ENCODE peak calls at places on chromosome 22, in nine cellular contexts. G is ovary, R is tibial nerve, B is spleen, I is vagina, K is IMR-90, F is body of pancreas, S is heart left ventricle, W is GM12878. Q is an unnamed sample.

GRCh38 chr22:45552580-45553332 is 50.1 kb downstream of the FBLN1 start:
- DNase-seq in G (peak; percentile 86), R (peak; percentile 56), B (no peak), I (no peak), K (peak; percentile 96), F (peak; percentile 36), S (peak; percentile 80), W (no peak), Q (no peak)

GRCh38 chr22:38338772-38339379 is 21.6 kb upstream of the CSNK1E start:
- DNase-seq in G (no peak), R (no peak), B (peak; percentile 13), I (no peak), K (no peak), F (no peak), S (no peak), W (no peak), Q (no peak)

GRCh38 chr22:40396882-40397281 is 26.5 kb downstream of the SGSM3 start:
- DNase-seq in G (no peak), R (no peak), B (no peak), I (peak; percentile 86), K (peak; percentile 88), F (peak; percentile 85), S (peak; percentile 48), W (no peak), Q (no peak)

GRCh38 chr22:19559956-19560355 is 35.7 kb upstream of the CLDN5 start:
- DNase-seq in G (no peak), R (no peak), B (no peak), I (no peak), K (no peak), F (no peak), S (no peak), W (no peak), Q (no peak)

GRCh38 chr22:26642465-26643367 is 14.7 kb upstream of the MIAT start:
- DNase-seq in G (no peak), R (no peak), B (peak; percentile 89), I (no peak), K (no peak), F (no peak), S (peak; percentile 33), W (no peak), Q (no peak)

GRCh38 chr22:40348025-40348658 is 1.8 kb downstream of the ADSL start:
- DNase-seq in G (peak; percentile 49), R (peak; percentile 37), B (peak; percentile 84), I (no peak), K (peak; percentile 62), F (peak; percentile 48), S (no peak), W (no peak), Q (peak; percentile 59)

GRCh38 chr22:43988116-43988817 is 33.0 kb downstream of the SAMM50 start:
- DNase-seq in G (no peak), R (no peak), B (no peak), I (no peak), K (no peak), F (no peak), S (no peak), W (no peak), Q (no peak)

GRCh38 chr22:44765571-44766285 is 13.4 kb downstream of the ARHGAP8 start:
- DNase-seq in G (no peak), R (no peak), B (peak; percentile 76), I (no peak), K (no peak), F (peak; percentile 26), S (no peak), W (no peak), Q (peak; percentile 46)

GRCh38 chr22:45911601-45912271 is 65.2 kb downstream of the WNT7B start:
- DNase-seq in G (no peak), R (no peak), B (no peak), I (no peak), K (no peak), F (peak; percentile 37), S (peak; percentile 55), W (no peak), Q (peak; percentile 83)

GRCh38 chr22:48602805-48603518 is 1224.7 kb downstream of the BRD1 start:
- DNase-seq in G (no peak), R (no peak), B (no peak), I (no peak), K (no peak), F (no peak), S (no peak), W (no peak), Q (no peak)

GRCh38 chr22:39311592-39312400 is 7.6 kb downstream of the RPL3 start:
- DNase-seq in G (no peak), R (no peak), B (no peak), I (no peak), K (no peak), F (no peak), S (no peak), W (no peak), Q (peak; percentile 19)

GRCh38 chr22:41530612-41531421 is 13.5 kb downstream of the POLR3H start:
- DNase-seq in G (no peak), R (no peak), B (no peak), I (no peak), K (no peak), F (no peak), S (no peak), W (no peak), Q (no peak)

GRCh38 chr22:38449776-38450175 is 5.2 kb downstream of the KCNJ4 start:
- DNase-seq in G (no peak), R (no peak), B (no peak), I (no peak), K (no peak), F (no peak), S (no peak), W (no peak), Q (no peak)

GRCh38 chr22:38110863-38111852 is 674 bp upstream of the BAIAP2L2 start:
- DNase-seq in G (no peak), R (no peak), B (no peak), I (no peak), K (no peak), F (no peak), S (peak; percentile 17), W (no peak), Q (no peak)

GRCh38 chr22:42662114-42663021 is 13.2 kb upstream of the CYB5R3 start:
- DNase-seq in G (peak; percentile 94), R (peak; percentile 83), B (peak; percentile 95), I (no peak), K (peak; percentile 53), F (peak; percentile 84), S (peak; percentile 84), W (no peak), Q (peak; percentile 75)
- TF ChIP-seq POLR2A in G (peak; percentile 15), R (no peak), B (no peak), I (no peak), K (peak; percentile 63), F (peak; percentile 21), S (no peak), W (peak; percentile 58), Q (no peak)

DNA sequence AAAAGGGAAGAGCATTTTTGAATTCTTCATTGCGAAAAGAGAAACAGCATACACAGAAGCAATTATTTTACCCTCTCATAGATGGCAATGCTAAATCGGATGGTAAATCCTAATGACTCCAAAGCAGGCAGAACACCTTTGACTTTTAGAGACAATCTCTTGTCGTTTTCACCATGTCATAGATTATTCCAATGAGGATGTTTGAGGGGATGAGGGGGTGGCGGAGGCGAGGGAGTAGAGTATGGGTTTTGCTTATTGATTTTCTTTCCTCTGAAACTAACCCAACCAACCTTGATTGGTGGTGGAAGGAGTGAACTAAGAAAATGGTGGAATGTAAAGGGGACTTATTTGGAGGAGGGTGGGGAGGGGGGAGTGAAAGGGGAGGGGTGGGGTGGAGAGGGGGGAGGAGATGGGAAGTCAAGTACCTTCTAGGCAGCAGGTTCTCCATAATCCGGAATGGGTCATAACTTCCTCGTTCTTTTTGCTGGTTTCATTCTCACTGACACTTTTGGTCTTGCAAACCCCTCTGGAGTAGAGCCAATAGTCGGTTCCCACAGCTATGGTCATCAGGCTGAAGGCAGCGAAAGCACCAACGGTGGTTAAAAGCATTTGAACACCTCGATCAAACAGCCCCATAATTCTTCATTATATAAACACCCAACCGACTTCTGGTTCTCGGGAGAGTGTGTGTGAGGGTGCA is 1.5 kb downstream of the CACNG2 start:
- DNase-seq in G (no peak), R (no peak), B (no peak), I (no peak), K (no peak), F (no peak), S (no peak), W (no peak), Q (no peak)
- H3K27ac ChIP-seq in G (no peak overlapping the region), R (no peak overlapping the region), B (no peak overlapping the region), I (no peak overlapping the region), K (no peak overlapping the region), F (no peak overlapping the region), S (no peak overlapping the region), W (no peak overlapping the region), Q (no peak overlapping the region)

GRCh38 chr22:25363474-25363873 is 144.0 kb downstream of the CRYBB2 start:
- DNase-seq in G (no peak), R (peak; percentile 3), B (peak; percentile 59), I (no peak), K (no peak), F (no peak), S (no peak), W (no peak), Q (no peak)

GRCh38 chr22:25360891-25361645 is 141.6 kb downstream of the CRYBB2 start:
- DNase-seq in G (no peak), R (no peak), B (peak; percentile 48), I (no peak), K (no peak), F (no peak), S (no peak), W (no peak), Q (peak; percentile 2)

GRCh38 chr22:25362883-25363240 is 143.4 kb downstream of the CRYBB2 start:
- DNase-seq in G (peak; percentile 33), R (no peak), B (peak; percentile 54), I (no peak), K (no peak), F (no peak), S (no peak), W (no peak), Q (no peak)

GRCh38 chr22:25361899-25362214 is 142.4 kb downstream of the CRYBB2 start:
- DNase-seq in G (no peak), R (no peak), B (no peak), I (no peak), K (no peak), F (no peak), S (no peak), W (no peak), Q (no peak)

GRCh38 chr22:25362215-25362882 is 142.9 kb downstream of the CRYBB2 start:
- DNase-seq in G (peak; percentile 75), R (peak; percentile 39), B (peak; percentile 86), I (no peak), K (peak; percentile 38), F (peak; percentile 64), S (peak; percentile 67), W (no peak), Q (no peak)
- H3K36me3 ChIP-seq in G (no peaks in the 10 kb centered on the region), R (no peaks in the 10 kb centered on the region), B (peaks cover 7% of the 10 kb centered on the region), I (peaks cover 12% of the 10 kb centered on the region), K (peaks cover 22% of the 10 kb centered on the region), F (no peaks in the 10 kb centered on the region), S (peaks cover 6% of the 10 kb centered on the region), W (peaks cover 22% of the 10 kb centered on the region), Q (no peaks in the 10 kb centered on the region)

DNA sequence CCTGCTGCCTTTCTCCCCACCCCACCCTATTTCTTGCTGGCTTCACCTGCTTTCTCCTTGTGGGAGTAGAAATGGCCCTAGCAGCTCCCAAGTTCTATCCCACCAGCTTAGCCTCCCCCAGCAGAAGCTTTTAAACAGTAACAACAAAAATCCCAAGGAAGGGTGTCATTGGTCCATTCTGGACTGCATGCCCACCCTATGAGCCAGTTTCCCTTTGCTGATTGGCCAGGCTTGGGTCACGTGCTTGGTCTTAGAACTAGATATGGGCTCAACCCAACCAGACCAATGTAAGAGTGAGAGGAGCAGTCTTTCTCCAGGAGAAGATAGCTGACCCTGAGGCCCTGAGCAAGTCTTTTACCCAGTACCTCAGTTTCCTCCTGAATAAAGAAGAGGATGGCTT is 2.3 kb downstream of the MTFP1 start:
- DNase-seq in G (no peak), R (no peak), B (no peak), I (no peak), K (no peak), F (no peak), S (no peak), W (no peak), Q (no peak)
- TF ChIP-seq POLR2A in G (no peak), R (no peak), B (no peak), I (no peak), K (no peak), F (no peak), S (no peak), W (no peak), Q (no peak)

Q was measured in gastrocnemius medialis.